ENCODE peak calls at places on chromosomes 3 and 15, in six cellular contexts. One of them, this sample, is unnamed.

GRCh38 chr15:75349851-75350588 is 3.2 kb downstream of the NEIL1 start:
- DNase-seq in activated naive CD8-positive, alpha-beta T cell treated with anti-CD3 and anti-CD28 coated beads, Interleukin-2, amount 50 U/mL, for 24 hours: peak
- DNase-seq in foreskin fibroblast: no peak
- DNase-seq in dorsolateral prefrontal cortex: no peak
- DNase-seq in coronary artery: no peak
- DNase-seq in occipital lobe: no peak
- DNase-seq in this sample: no peak

GRCh38 chr15:90774731-90775521 is 57.8 kb downstream of the BLM start:
- DNase-seq in activated naive CD8-positive, alpha-beta T cell treated with anti-CD3 and anti-CD28 coated beads, Interleukin-2, amount 50 U/mL, for 24 hours: no peak
- DNase-seq in foreskin fibroblast: peak
- DNase-seq in dorsolateral prefrontal cortex: no peak
- DNase-seq in coronary artery: no peak
- DNase-seq in occipital lobe: no peak
- DNase-seq in this sample: no peak

GRCh38 chr3:142649996-142650693 is 54.0 kb downstream of the PLS1 start:
- DNase-seq in activated naive CD8-positive, alpha-beta T cell treated with anti-CD3 and anti-CD28 coated beads, Interleukin-2, amount 50 U/mL, for 24 hours: no peak
- DNase-seq in foreskin fibroblast: no peak
- DNase-seq in dorsolateral prefrontal cortex: no peak
- DNase-seq in coronary artery: no peak
- DNase-seq in occipital lobe: no peak
- DNase-seq in this sample: peak

GRCh38 chr15:84953136-84953535 is 28.5 kb upstream of the PDE8A start:
- DNase-seq in activated naive CD8-positive, alpha-beta T cell treated with anti-CD3 and anti-CD28 coated beads, Interleukin-2, amount 50 U/mL, for 24 hours: no peak
- DNase-seq in foreskin fibroblast: no peak
- DNase-seq in dorsolateral prefrontal cortex: no peak
- DNase-seq in coronary artery: no peak
- DNase-seq in occipital lobe: no peak
- DNase-seq in this sample: no peak

GRCh38 chr3:16720367-16720766 is 115.1 kb upstream of the DAZL start:
- DNase-seq in activated naive CD8-positive, alpha-beta T cell treated with anti-CD3 and anti-CD28 coated beads, Interleukin-2, amount 50 U/mL, for 24 hours: no peak
- DNase-seq in foreskin fibroblast: no peak
- DNase-seq in dorsolateral prefrontal cortex: no peak
- DNase-seq in coronary artery: no peak
- DNase-seq in occipital lobe: no peak
- DNase-seq in this sample: no peak

GRCh38 chr15:51775967-51776816 is 24.8 kb downstream of the TMOD2 start:
- DNase-seq in activated naive CD8-positive, alpha-beta T cell treated with anti-CD3 and anti-CD28 coated beads, Interleukin-2, amount 50 U/mL, for 24 hours: peak
- DNase-seq in foreskin fibroblast: peak
- DNase-seq in dorsolateral prefrontal cortex: no peak
- DNase-seq in coronary artery: no peak
- DNase-seq in occipital lobe: peak
- DNase-seq in this sample: peak

GRCh38 chr15:87671289-87671688 is 585.2 kb downstream of the NTRK3 start:
- DNase-seq in activated naive CD8-positive, alpha-beta T cell treated with anti-CD3 and anti-CD28 coated beads, Interleukin-2, amount 50 U/mL, for 24 hours: no peak
- DNase-seq in foreskin fibroblast: no peak
- DNase-seq in dorsolateral prefrontal cortex: no peak
- DNase-seq in coronary artery: no peak
- DNase-seq in occipital lobe: no peak
- DNase-seq in this sample: no peak

GRCh38 chr3:129409541-129409940 is 18.9 kb downstream of the EFCAB12 start:
- DNase-seq in activated naive CD8-positive, alpha-beta T cell treated with anti-CD3 and anti-CD28 coated beads, Interleukin-2, amount 50 U/mL, for 24 hours: no peak
- DNase-seq in foreskin fibroblast: no peak
- DNase-seq in dorsolateral prefrontal cortex: no peak
- DNase-seq in coronary artery: no peak
- DNase-seq in occipital lobe: no peak
- DNase-seq in this sample: no peak

GRCh38 chr3:186643493-186643892 is 3.3 kb downstream of the FETUB start:
- DNase-seq in activated naive CD8-positive, alpha-beta T cell treated with anti-CD3 and anti-CD28 coated beads, Interleukin-2, amount 50 U/mL, for 24 hours: no peak
- DNase-seq in foreskin fibroblast: no peak
- DNase-seq in dorsolateral prefrontal cortex: no peak
- DNase-seq in coronary artery: no peak
- DNase-seq in occipital lobe: no peak
- DNase-seq in this sample: no peak

GRCh38 chr3:3629911-3630310 is 169.3 kb upstream of the LRRN1 start:
- DNase-seq in activated naive CD8-positive, alpha-beta T cell treated with anti-CD3 and anti-CD28 coated beads, Interleukin-2, amount 50 U/mL, for 24 hours: no peak
- DNase-seq in foreskin fibroblast: peak
- DNase-seq in dorsolateral prefrontal cortex: no peak
- DNase-seq in coronary artery: no peak
- DNase-seq in occipital lobe: no peak
- DNase-seq in this sample: no peak

GRCh38 chr3:147943265-147943945 is 534.2 kb downstream of the ZIC1 start:
- DNase-seq in activated naive CD8-positive, alpha-beta T cell treated with anti-CD3 and anti-CD28 coated beads, Interleukin-2, amount 50 U/mL, for 24 hours: no peak
- DNase-seq in foreskin fibroblast: peak
- DNase-seq in dorsolateral prefrontal cortex: no peak
- DNase-seq in coronary artery: no peak
- DNase-seq in occipital lobe: no peak
- DNase-seq in this sample: peak

GRCh38 chr15:49758856-49759255 is 138.0 kb downstream of the DTWD1 start:
- DNase-seq in activated naive CD8-positive, alpha-beta T cell treated with anti-CD3 and anti-CD28 coated beads, Interleukin-2, amount 50 U/mL, for 24 hours: no peak
- DNase-seq in foreskin fibroblast: no peak
- DNase-seq in dorsolateral prefrontal cortex: no peak
- DNase-seq in coronary artery: no peak
- DNase-seq in occipital lobe: no peak
- DNase-seq in this sample: no peak

GRCh38 chr15:77634266-77634962 is 1.7 kb upstream of the LINGO1 start:
- DNase-seq in activated naive CD8-positive, alpha-beta T cell treated with anti-CD3 and anti-CD28 coated beads, Interleukin-2, amount 50 U/mL, for 24 hours: peak
- DNase-seq in foreskin fibroblast: peak
- DNase-seq in dorsolateral prefrontal cortex: peak
- DNase-seq in coronary artery: no peak
- DNase-seq in occipital lobe: peak
- DNase-seq in this sample: peak

GRCh38 chr3:150114873-150115570 is 144.3 kb upstream of the PFN2 start:
- DNase-seq in activated naive CD8-positive, alpha-beta T cell treated with anti-CD3 and anti-CD28 coated beads, Interleukin-2, amount 50 U/mL, for 24 hours: no peak
- DNase-seq in foreskin fibroblast: no peak
- DNase-seq in dorsolateral prefrontal cortex: no peak
- DNase-seq in coronary artery: no peak
- DNase-seq in occipital lobe: no peak
- DNase-seq in this sample: no peak

GRCh38 chr3:26712211-26713026 is 89.8 kb downstream of the LRRC3B start:
- DNase-seq in activated naive CD8-positive, alpha-beta T cell treated with anti-CD3 and anti-CD28 coated beads, Interleukin-2, amount 50 U/mL, for 24 hours: no peak
- DNase-seq in foreskin fibroblast: no peak
- DNase-seq in dorsolateral prefrontal cortex: no peak
- DNase-seq in coronary artery: no peak
- DNase-seq in occipital lobe: no peak
- DNase-seq in this sample: peak

GRCh38 chr3:106447902-106448301 is 579.1 kb upstream of the CBLB start:
- DNase-seq in activated naive CD8-positive, alpha-beta T cell treated with anti-CD3 and anti-CD28 coated beads, Interleukin-2, amount 50 U/mL, for 24 hours: no peak
- DNase-seq in foreskin fibroblast: no peak
- DNase-seq in dorsolateral prefrontal cortex: no peak
- DNase-seq in coronary artery: no peak
- DNase-seq in occipital lobe: no peak
- DNase-seq in this sample: no peak

GRCh38 chr3:194497799-194498575 is 11.2 kb upstream of the ATP13A3 start:
- DNase-seq in activated naive CD8-positive, alpha-beta T cell treated with anti-CD3 and anti-CD28 coated beads, Interleukin-2, amount 50 U/mL, for 24 hours: no peak
- DNase-seq in foreskin fibroblast: no peak
- DNase-seq in dorsolateral prefrontal cortex: no peak
- DNase-seq in coronary artery: no peak
- DNase-seq in occipital lobe: no peak
- DNase-seq in this sample: peak

GRCh38 chr3:113534365-113534764 is 2.0 kb downstream of the SIDT1 start:
- DNase-seq in activated naive CD8-positive, alpha-beta T cell treated with anti-CD3 and anti-CD28 coated beads, Interleukin-2, amount 50 U/mL, for 24 hours: peak
- DNase-seq in foreskin fibroblast: no peak
- DNase-seq in dorsolateral prefrontal cortex: no peak
- DNase-seq in coronary artery: no peak
- DNase-seq in occipital lobe: peak
- DNase-seq in this sample: no peak

GRCh38 chr3:1082024-1082633 is 10.7 kb upstream of the CNTN6 start:
- DNase-seq in activated naive CD8-positive, alpha-beta T cell treated with anti-CD3 and anti-CD28 coated beads, Interleukin-2, amount 50 U/mL, for 24 hours: no peak
- DNase-seq in foreskin fibroblast: no peak
- DNase-seq in dorsolateral prefrontal cortex: peak
- DNase-seq in coronary artery: no peak
- DNase-seq in occipital lobe: no peak
- DNase-seq in this sample: peak

GRCh38 chr15:99704444-99704838 is 28.8 kb downstream of the LYSMD4 start:
- DNase-seq in activated naive CD8-positive, alpha-beta T cell treated with anti-CD3 and anti-CD28 coated beads, Interleukin-2, amount 50 U/mL, for 24 hours: no peak
- DNase-seq in foreskin fibroblast: peak
- DNase-seq in dorsolateral prefrontal cortex: no peak
- DNase-seq in coronary artery: no peak
- DNase-seq in occipital lobe: no peak
- DNase-seq in this sample: peak

GRCh38 chr15:76164602-76165001 is 104.8 kb downstream of the TMEM266 start:
- DNase-seq in activated naive CD8-positive, alpha-beta T cell treated with anti-CD3 and anti-CD28 coated beads, Interleukin-2, amount 50 U/mL, for 24 hours: no peak
- DNase-seq in foreskin fibroblast: no peak
- DNase-seq in dorsolateral prefrontal cortex: no peak
- DNase-seq in coronary artery: no peak
- DNase-seq in occipital lobe: no peak
- DNase-seq in this sample: no peak